ENCODE peak calls at places on chromosomes 4 and X, in six cellular contexts. M is HepG2, T is K562, H is HCT116, G is GM12878, W is H1. X is an unnamed sample.

GRCh38 chr4:163568835-163569234 is 74.3 kb downstream of the TMA16 start:
- DNase-seq in M (no peak), T (no peak), H (no peak), G (no peak), W (no peak), X (no peak)

GRCh38 chr4:108465886-108466491 is 154.4 kb upstream of the RPL34 start:
- DNase-seq in M (no peak), T (no peak), H (no peak), G (no peak), W (no peak), X (no peak)

GRCh38 chrX:40176256-40176978 is 78.7 kb upstream of the BCOR start:
- DNase-seq in M (peak; percentile 35), T (peak; percentile 73), H (no peak), G (no peak), W (peak; percentile 56), X (no peak)

GRCh38 chr4:163107754-163108153 is 58.9 kb downstream of the NAF1 start:
- DNase-seq in M (no peak), T (peak; percentile 20), H (peak; percentile 2), G (no peak), W (no peak), X (no peak)

GRCh38 chrX:11103751-11104150 is 7.4 kb upstream of the HCCS start:
- DNase-seq in M (no peak), T (no peak), H (no peak), G (no peak), W (no peak), X (no peak)

GRCh38 chrX:120559799-120560198 is 963 bp downstream of the CUL4B start:
- DNase-seq in M (no peak), T (peak; percentile 19), H (no peak), G (no peak), W (no peak), X (no peak)

GRCh38 chr4:148166132-148166531 is 276.1 kb downstream of the NR3C2 start:
- DNase-seq in M (no peak), T (no peak), H (no peak), G (no peak), W (no peak), X (no peak)

GRCh38 chr4:205097-205756 is 80.9 kb downstream of the ZNF718 start:
- DNase-seq in M (no peak), T (no peak), H (no peak), G (no peak), W (no peak), X (no peak)

GRCh38 chr4:89661490-89661889 is 175.5 kb downstream of the SNCA start:
- DNase-seq in M (no peak), T (no peak), H (no peak), G (no peak), W (no peak), X (peak; percentile 32)

GRCh38 chr4:186666750-186667149 is 56.9 kb downstream of the FAT1 start:
- DNase-seq in M (no peak), T (no peak), H (no peak), G (no peak), W (no peak), X (no peak)

GRCh38 chr4:77501851-77502250 is 103.8 kb upstream of the CXCL13 start:
- DNase-seq in M (no peak), T (no peak), H (no peak), G (no peak), W (no peak), X (no peak)

GRCh38 chr4:15898902-15899301 is 39.6 kb downstream of the FGFBP1 start:
- DNase-seq in M (no peak), T (no peak), H (no peak), G (no peak), W (no peak), X (no peak)

GRCh38 chr4:147340111-147340510 is 140.8 kb upstream of the EDNRA start:
- DNase-seq in M (no peak), T (no peak), H (peak; percentile 61), G (no peak), W (no peak), X (no peak)

GRCh38 chr4:87732033-87732770 is 67.2 kb upstream of the IBSP start:
- DNase-seq in M (no peak), T (no peak), H (no peak), G (no peak), W (no peak), X (no peak)

GRCh38 chr4:109005523-109005922 is 242.7 kb upstream of the ETNPPL start:
- DNase-seq in M (no peak), T (no peak), H (no peak), G (no peak), W (no peak), X (no peak)

GRCh38 chr4:172786039-172786792 is 382.4 kb upstream of the GALNT7 start:
- DNase-seq in M (no peak), T (no peak), H (no peak), G (no peak), W (no peak), X (no peak)

GRCh38 chr4:121900132-121900983 is 30.1 kb upstream of the BBS7 start:
- DNase-seq in M (peak; percentile 45), T (peak; percentile 75), H (peak; percentile 56), G (peak; percentile 12), W (peak; percentile 56), X (peak; percentile 36)

GRCh38 chr4:138225477-138225876 is 16.7 kb downstream of the SLC7A11 start:
- DNase-seq in M (no peak), T (no peak), H (no peak), G (no peak), W (no peak), X (no peak)

DNA sequence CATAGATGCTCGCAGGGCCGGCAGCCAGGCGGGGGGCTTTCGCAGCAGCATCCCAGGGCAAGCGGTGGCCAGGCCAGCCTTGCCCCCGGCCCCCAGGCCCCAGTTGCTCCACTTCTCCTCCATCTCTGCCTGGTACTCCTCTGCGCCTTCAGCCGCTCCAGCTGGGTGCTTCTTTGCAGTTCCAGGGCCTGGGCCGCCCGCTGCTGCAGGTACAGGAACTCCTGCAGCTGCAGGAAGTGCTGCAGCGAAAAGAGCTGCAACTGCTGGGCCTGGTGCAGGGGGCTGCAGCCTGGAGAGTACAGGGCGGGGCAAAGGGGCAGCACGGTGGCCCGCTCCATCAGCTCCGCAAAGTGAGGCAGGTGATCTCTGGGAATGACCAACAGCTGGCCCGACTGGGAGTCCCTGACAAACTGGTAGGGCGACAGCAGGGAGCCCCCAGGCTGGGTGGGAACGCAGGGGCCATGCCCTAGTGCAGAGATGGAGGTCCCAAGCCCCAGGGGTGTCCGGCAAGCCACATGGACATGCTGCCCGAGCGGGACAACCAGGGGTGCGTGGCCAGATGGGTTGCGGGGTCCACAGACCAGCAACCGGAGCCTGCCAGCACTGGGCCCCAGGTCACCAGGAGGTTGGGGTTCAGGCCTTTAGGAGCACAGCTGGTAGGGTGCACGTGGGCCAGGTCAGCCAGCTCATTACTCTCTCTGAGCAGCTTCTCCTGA is 75.9 kb upstream of the UCP1 start:
- DNase-seq in M (no peak), T (no peak), H (no peak), G (no peak), W (no peak), X (no peak)
- TF ChIP-seq ZNF274 in M (no peak), T (no peak), H (no peak), G (no peak), W (no peak), X (no peak)

GRCh38 chrX:23334536-23334870 is at the start of gene PTCHD1:
- DNase-seq in M (no peak), T (no peak), H (no peak), G (no peak), W (no peak), X (no peak)
- H3K4me3 ChIP-seq in M (no peak within 1 kb of the TSS), T (no peak within 1 kb of the TSS), H (no peak within 1 kb of the TSS), G (no peak within 1 kb of the TSS), W (peak within 1 kb of the TSS; percentile 60), X (peak within 1 kb of the TSS; percentile 66)

GRCh38 chr4:54189140-54189539 is 40.0 kb upstream of the PDGFRA start:
- DNase-seq in M (no peak), T (no peak), H (no peak), G (no peak), W (no peak), X (no peak)
- TF ChIP-seq ZNF274 in M (no peak), T (no peak), H (no peak), G (no peak), W (no peak), X (no peak)

GRCh38 chr4:5199912-5200311 is 148.6 kb downstream of the STK32B start:
- DNase-seq in M (no peak), T (no peak), H (no peak), G (no peak), W (no peak), X (no peak)

GRCh38 chr4:5198586-5198985 is 147.3 kb downstream of the STK32B start:
- DNase-seq in M (no peak), T (no peak), H (no peak), G (no peak), W (no peak), X (no peak)

GRCh38 chr4:5200546-5200945 is 149.3 kb downstream of the STK32B start:
- DNase-seq in M (no peak), T (no peak), H (no peak), G (no peak), W (no peak), X (no peak)

GRCh38 chr4:5203309-5203708 is 152.0 kb downstream of the STK32B start:
- DNase-seq in M (no peak), T (no peak), H (no peak), G (no peak), W (no peak), X (no peak)

GRCh38 chr4:5199142-5199541 is 147.9 kb downstream of the STK32B start:
- DNase-seq in M (no peak), T (no peak), H (no peak), G (no peak), W (no peak), X (no peak)
- H3K4me3 ChIP-seq in M (no peak overlapping the region), T (no peak overlapping the region), H (no peak overlapping the region), G (no peak overlapping the region), W (no peak overlapping the region), X (no peak overlapping the region)

DNA sequence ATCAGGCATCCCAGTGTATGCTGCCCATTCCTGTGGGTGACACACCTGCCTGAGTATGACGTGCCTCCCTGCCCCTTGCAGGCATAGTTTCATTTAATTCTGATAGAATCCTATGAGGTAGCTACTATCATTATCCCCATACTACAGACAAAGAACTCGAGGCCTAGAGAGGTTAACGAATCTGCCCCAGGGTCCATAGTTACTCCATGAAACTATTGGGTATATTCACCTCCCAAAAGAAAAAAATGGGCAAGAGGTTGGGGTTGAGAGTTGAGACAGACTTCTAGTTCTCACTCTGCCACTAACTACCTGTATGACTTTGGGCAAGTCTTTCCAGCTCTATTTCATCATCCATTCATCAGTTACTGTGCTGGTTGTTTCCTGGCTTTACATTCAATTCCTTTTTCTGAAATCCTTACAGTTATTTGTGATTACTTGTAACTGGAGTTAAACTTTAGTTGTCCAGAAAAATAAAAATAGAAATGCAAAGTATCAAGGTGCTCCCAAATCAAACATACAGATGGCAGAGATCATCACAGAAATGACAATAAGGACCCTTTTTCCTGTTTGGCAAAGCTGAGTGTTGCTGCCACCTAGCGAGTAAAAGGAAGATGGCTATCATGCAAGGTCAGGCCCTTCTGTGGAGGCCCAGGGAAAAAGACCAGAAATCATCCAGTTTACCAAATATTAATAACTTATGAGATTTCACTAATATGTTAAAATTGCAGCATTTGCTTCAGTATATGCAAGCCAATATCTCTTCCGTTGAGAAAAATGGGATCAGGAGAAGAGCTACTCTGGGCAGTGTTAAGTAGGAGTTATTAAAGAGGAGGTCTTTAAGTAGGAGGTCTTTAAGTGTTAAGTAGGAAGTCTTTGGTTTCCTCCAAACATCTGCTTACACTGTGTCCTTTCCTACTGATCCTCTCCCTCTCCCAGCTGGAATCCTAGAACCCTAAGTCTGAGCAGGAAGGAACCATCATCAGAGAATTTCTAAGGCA is 17.1 kb upstream of the MAP7D3 start:
- DNase-seq in M (peak; percentile 4), T (peak; percentile 52), H (peak; percentile 7), G (no peak), W (no peak), X (no peak)
- TF ChIP-seq ZNF274 in M (no peak), T (no peak), H (no peak), G (no peak), W (no peak), X (no peak)